ENCODE peak calls at places on chromosomes 11 and 22, in five cellular contexts. G is NCI-H1417, O is RPMI8226, W is posterior cingulate gyrus, X is NCI-H510A treated with DMSO at 0.1 percent for 48 hours. L is an unnamed sample.

GRCh38 chr11:16750417-16750816 is 12.0 kb downstream of the C11orf58 start:
- DNase-seq in W (no peak), G (no peak), O (no peak), X (no peak), L (no peak)

GRCh38 chr11:127108838-127109237 is 108.3 kb upstream of the KIRREL3 start:
- DNase-seq in X (no peak), W (no peak), G (no peak), O (no peak), L (no peak)

GRCh38 chr11:8833568-8834275 is 77.3 kb upstream of the AKIP1 start:
- DNase-seq in O (no peak), X (no peak), W (no peak), G (no peak), L (no peak)

GRCh38 chr11:115488945-115489344 is 15.3 kb downstream of the CADM1 start:
- DNase-seq in G (no peak), W (no peak), X (no peak), O (no peak), L (no peak)

GRCh38 chr22:49937758-49938564 is 19.5 kb downstream of the CRELD2 start:
- DNase-seq in O (no peak), G (no peak), X (no peak), W (peak), L (no peak)

GRCh38 chr11:85663781-85664560 is 958 bp downstream of the CREBZF start:
- DNase-seq in G (peak), W (peak), O (peak), X (peak), L (no peak)

GRCh38 chr11:134261626-134262488 is 8.5 kb downstream of the ACAD8 start:
- DNase-seq in O (peak), X (no peak), G (peak), W (peak), L (no peak)

GRCh38 chr11:99534812-99535211 is 514.1 kb downstream of the CNTN5 start:
- DNase-seq in X (no peak), O (no peak), G (no peak), W (no peak), L (no peak)

GRCh38 chr11:121540627-121541026 is 87.9 kb upstream of the SORL1-AS1 start:
- DNase-seq in O (no peak), X (no peak), W (no peak), G (no peak), L (no peak)

GRCh38 chr11:134686418-134686817 is 274.4 kb upstream of the B3GAT1 start:
- DNase-seq in O (no peak), X (no peak), G (no peak), W (no peak), L (no peak)

GRCh38 chr22:19705181-19705934 is 8.9 kb upstream of the SEPTIN5 start:
- DNase-seq in G (no peak), X (no peak), W (peak), O (no peak), L (no peak)

GRCh38 chr11:746289-747175 is 732 bp upstream of the TALDO1 start:
- DNase-seq in W (peak), O (peak), X (peak), G (peak), L (no peak)

GRCh38 chr11:126452718-126453117 is 97.2 kb downstream of the ST3GAL4 start:
- DNase-seq in X (no peak), O (no peak), G (no peak), W (no peak), L (no peak)

GRCh38 chr11:131787119-131787518 is 416.7 kb downstream of the NTM start:
- DNase-seq in O (no peak), W (no peak), X (no peak), G (no peak), L (no peak)

GRCh38 chr22:24427500-24428164 is at the start of gene ADORA2A:
- DNase-seq in X (no peak), W (peak), G (no peak), O (peak), L (no peak)

GRCh38 chr22:29581799-29582198 is 886 bp upstream of the NIPSNAP1 start:
- DNase-seq in O (no peak), G (peak), X (peak), W (no peak), L (peak)

GRCh38 chr11:66044757-66045156 is 4.2 kb downstream of the GAL3ST3 start:
- DNase-seq in X (no peak), G (no peak), W (no peak), O (no peak), L (no peak)

GRCh38 chr11:100574894-100575769 is 112.0 kb upstream of the ARHGAP42 start:
- DNase-seq in O (no peak), X (no peak), W (no peak), G (peak), L (no peak)

GRCh38 chr11:105226062-105226461 is 86.5 kb upstream of the CARD18 start:
- DNase-seq in W (no peak), G (no peak), O (no peak), X (no peak), L (no peak)

GRCh38 chr11:33899383-33900037 is 7.6 kb upstream of the LMO2 start:
- DNase-seq in X (no peak), O (no peak), W (peak), G (no peak), L (no peak)

GRCh38 chr11:65321076-65321475 is 6.4 kb downstream of the CDC42EP2 start:
- DNase-seq in O (no peak), G (no peak), W (peak), X (no peak), L (no peak)

GRCh38 chr11:130068986-130069683 is 559 bp upstream of the APLP2 start:
- DNase-seq in G (peak), O (peak), X (peak), W (peak), L (peak)

GRCh38 chr22:37842015-37842793 is 1.9 kb downstream of the ANKRD54 start:
- DNase-seq in X (no peak), O (no peak), W (no peak), G (no peak), L (no peak)

GRCh38 chr22:45007247-45007945 is 2.4 kb downstream of the PHF21B start:
- DNase-seq in W (no peak), O (no peak), X (no peak), G (no peak), L (no peak)

GRCh38 chr22:44455151-44455962 is 42.7 kb downstream of the RTL6 start:
- DNase-seq in O (peak), G (no peak), W (no peak), X (peak), L (peak)

GRCh38 chr11:17277024-17277584 is 565 bp downstream of the NUCB2 start:
- DNase-seq in W (no peak), O (peak), G (peak), X (peak), L (no peak)

GRCh38 chr11:62918531-62918930 is 2.6 kb downstream of the CHRM1 start:
- DNase-seq in G (no peak), W (peak), X (no peak), O (no peak), L (no peak)

GRCh38 chr11:73916435-73916834 is 34.4 kb upstream of the DNAJB13 start:
- DNase-seq in G (no peak), W (no peak), X (no peak), O (no peak), L (no peak)

GRCh38 chr11:34481307-34481706 is 32.3 kb downstream of the ELF5 start:
- DNase-seq in O (no peak), X (no peak), G (no peak), W (no peak), L (no peak)

GRCh38 chr11:85627332-85627997 is at the start of gene DLG2:
- DNase-seq in W (no peak), O (peak), X (peak), G (peak), L (no peak)

GRCh38 chr11:106246495-106246894 is 169.0 kb downstream of the AASDHPPT start:
- DNase-seq in O (no peak), X (no peak), G (no peak), W (no peak), L (no peak)

GRCh38 chr11:98155696-98156095 is 865.1 kb upstream of the CNTN5 start:
- DNase-seq in O (no peak), X (no peak), W (no peak), G (no peak), L (peak)

GRCh38 chr22:43408009-43408408 is 3.8 kb upstream of the MPPED1 start:
- DNase-seq in X (no peak), O (no peak), W (peak), G (no peak), L (no peak)

GRCh38 chr11:106391771-106392412 is 314.4 kb downstream of the AASDHPPT start:
- DNase-seq in W (no peak), G (no peak), O (no peak), X (no peak), L (no peak)

GRCh38 chr11:126645206-126645605 is 289.7 kb downstream of the ST3GAL4 start:
- DNase-seq in O (no peak), X (no peak), G (no peak), W (no peak), L (no peak)

GRCh38 chr11:66543263-66544107 is 2.4 kb downstream of the ZDHHC24 start:
- DNase-seq in W (peak), O (peak), X (no peak), G (no peak), L (no peak)

GRCh38 chr11:29343465-29344333 is 673.1 kb downstream of the KCNA4 start:
- DNase-seq in X (no peak), O (peak), G (peak), W (peak), L (no peak)

L was measured in SHP77 treated with DMSO at 0.1 percent for 48 hours.